ENCODE peak calls at places on chromosomes 2 and 18, in ten cellular contexts. One of them, this sample, is unnamed.

GRCh38 chr2:45014016-45014702 is 4.9 kb upstream of the SIX2 start:
- DNase-seq in nucleus accumbens: peak
- DNase-seq in H7: peak
- DNase-seq in epithelial cell of prostate: no peak
- DNase-seq in right cardiac atrium: peak
- DNase-seq in GM04503: no peak
- DNase-seq in CD8-positive, alpha-beta memory T cell: no peak
- DNase-seq in hippocampal formation: no peak
- DNase-seq in KBM-7: peak
- DNase-seq in activated CD8-positive, alpha-beta memory T cell treated with anti-CD3 and anti-CD28 coated beads for 4 hours: no peak
- DNase-seq in this sample: peak

GRCh38 chr18:61833387-61833786 is 59.4 kb downstream of the RNF152 start:
- DNase-seq in hippocampal formation: no peak
- DNase-seq in nucleus accumbens: no peak
- DNase-seq in CD8-positive, alpha-beta memory T cell: no peak
- DNase-seq in right cardiac atrium: no peak
- DNase-seq in GM04503: peak
- DNase-seq in KBM-7: peak
- DNase-seq in epithelial cell of prostate: no peak
- DNase-seq in H7: no peak
- DNase-seq in activated CD8-positive, alpha-beta memory T cell treated with anti-CD3 and anti-CD28 coated beads for 4 hours: no peak
- DNase-seq in this sample: no peak

GRCh38 chr2:56680971-56681631 is 497.3 kb downstream of the CCDC85A start:
- DNase-seq in epithelial cell of prostate: no peak
- DNase-seq in H7: no peak
- DNase-seq in CD8-positive, alpha-beta memory T cell: no peak
- DNase-seq in activated CD8-positive, alpha-beta memory T cell treated with anti-CD3 and anti-CD28 coated beads for 4 hours: no peak
- DNase-seq in GM04503: peak
- DNase-seq in right cardiac atrium: no peak
- DNase-seq in nucleus accumbens: no peak
- DNase-seq in hippocampal formation: no peak
- DNase-seq in KBM-7: no peak
- DNase-seq in this sample: no peak

GRCh38 chr2:240832205-240832727 is 12.2 kb upstream of the KIF1A start:
- DNase-seq in activated CD8-positive, alpha-beta memory T cell treated with anti-CD3 and anti-CD28 coated beads for 4 hours: peak
- DNase-seq in hippocampal formation: peak
- DNase-seq in nucleus accumbens: peak
- DNase-seq in epithelial cell of prostate: peak
- DNase-seq in KBM-7: peak
- DNase-seq in H7: peak
- DNase-seq in GM04503: no peak
- DNase-seq in CD8-positive, alpha-beta memory T cell: peak
- DNase-seq in right cardiac atrium: peak
- DNase-seq in this sample: peak

GRCh38 chr18:48095726-48096125 is 165.3 kb upstream of the SMAD2 start:
- DNase-seq in right cardiac atrium: no peak
- DNase-seq in activated CD8-positive, alpha-beta memory T cell treated with anti-CD3 and anti-CD28 coated beads for 4 hours: no peak
- DNase-seq in CD8-positive, alpha-beta memory T cell: no peak
- DNase-seq in epithelial cell of prostate: no peak
- DNase-seq in GM04503: no peak
- DNase-seq in KBM-7: no peak
- DNase-seq in hippocampal formation: no peak
- DNase-seq in H7: no peak
- DNase-seq in nucleus accumbens: no peak
- DNase-seq in this sample: no peak

GRCh38 chr2:217756375-217757107 is 246.3 kb downstream of the TNS1 start:
- DNase-seq in H7: peak
- DNase-seq in GM04503: no peak
- DNase-seq in activated CD8-positive, alpha-beta memory T cell treated with anti-CD3 and anti-CD28 coated beads for 4 hours: peak
- DNase-seq in nucleus accumbens: peak
- DNase-seq in epithelial cell of prostate: no peak
- DNase-seq in KBM-7: peak
- DNase-seq in right cardiac atrium: peak
- DNase-seq in hippocampal formation: peak
- DNase-seq in CD8-positive, alpha-beta memory T cell: peak
- DNase-seq in this sample: peak

GRCh38 chr18:76345901-76346300 is 149.1 kb downstream of the ZNF516 start:
- DNase-seq in activated CD8-positive, alpha-beta memory T cell treated with anti-CD3 and anti-CD28 coated beads for 4 hours: no peak
- DNase-seq in CD8-positive, alpha-beta memory T cell: no peak
- DNase-seq in epithelial cell of prostate: no peak
- DNase-seq in right cardiac atrium: no peak
- DNase-seq in KBM-7: no peak
- DNase-seq in nucleus accumbens: no peak
- DNase-seq in H7: no peak
- DNase-seq in hippocampal formation: no peak
- DNase-seq in GM04503: no peak
- DNase-seq in this sample: no peak

GRCh38 chr2:166351319-166351718 is 24.4 kb downstream of the SCN9A start:
- DNase-seq in hippocampal formation: no peak
- DNase-seq in CD8-positive, alpha-beta memory T cell: no peak
- DNase-seq in nucleus accumbens: no peak
- DNase-seq in activated CD8-positive, alpha-beta memory T cell treated with anti-CD3 and anti-CD28 coated beads for 4 hours: no peak
- DNase-seq in KBM-7: no peak
- DNase-seq in GM04503: no peak
- DNase-seq in epithelial cell of prostate: no peak
- DNase-seq in right cardiac atrium: no peak
- DNase-seq in H7: no peak
- DNase-seq in this sample: no peak

GRCh38 chr2:79977782-79978181 is 326.8 kb downstream of the LRRTM1 start:
- DNase-seq in right cardiac atrium: no peak
- DNase-seq in activated CD8-positive, alpha-beta memory T cell treated with anti-CD3 and anti-CD28 coated beads for 4 hours: no peak
- DNase-seq in H7: no peak
- DNase-seq in hippocampal formation: no peak
- DNase-seq in epithelial cell of prostate: no peak
- DNase-seq in CD8-positive, alpha-beta memory T cell: no peak
- DNase-seq in KBM-7: no peak
- DNase-seq in nucleus accumbens: no peak
- DNase-seq in GM04503: no peak
- DNase-seq in this sample: no peak

GRCh38 chr2:27653397-27653796 is 10.0 kb downstream of the SUPT7L start:
- DNase-seq in H7: no peak
- DNase-seq in CD8-positive, alpha-beta memory T cell: no peak
- DNase-seq in GM04503: no peak
- DNase-seq in right cardiac atrium: no peak
- DNase-seq in KBM-7: no peak
- DNase-seq in nucleus accumbens: no peak
- DNase-seq in epithelial cell of prostate: no peak
- DNase-seq in activated CD8-positive, alpha-beta memory T cell treated with anti-CD3 and anti-CD28 coated beads for 4 hours: no peak
- DNase-seq in hippocampal formation: no peak
- DNase-seq in this sample: no peak

This sample was measured in Right ventricle myocardium superior.